ENCODE peak calls at places on chromosomes 3 and 15, in seven cellular contexts. One of them, this sample, is unnamed.

GRCh38 chr15:80904941-80905532 is 84.6 kb downstream of the MESD start:
- DNase-seq in body of pancreas: no peak
- DNase-seq in astrocyte of the cerebellum: no peak
- DNase-seq in upper lobe of right lung: no peak
- DNase-seq in K562: no peak
- DNase-seq in heart right ventricle: no peak
- DNase-seq in HFFc6: no peak
- DNase-seq in this sample: no peak

GRCh38 chr3:13411186-13411860 is 8.8 kb downstream of the NUP210 start:
- DNase-seq in body of pancreas: no peak
- DNase-seq in astrocyte of the cerebellum: no peak
- DNase-seq in upper lobe of right lung: peak; percentile 36
- DNase-seq in K562: no peak
- DNase-seq in heart right ventricle: no peak
- DNase-seq in HFFc6: no peak
- DNase-seq in this sample: no peak

GRCh38 chr3:175940881-175941280 is 1081.7 kb downstream of the NAALADL2 start:
- DNase-seq in body of pancreas: no peak
- DNase-seq in astrocyte of the cerebellum: no peak
- DNase-seq in upper lobe of right lung: no peak
- DNase-seq in K562: no peak
- DNase-seq in heart right ventricle: no peak
- DNase-seq in HFFc6: no peak
- DNase-seq in this sample: no peak

GRCh38 chr3:85838921-85839320 is 880.1 kb downstream of the CADM2 start:
- DNase-seq in body of pancreas: no peak
- DNase-seq in astrocyte of the cerebellum: no peak
- DNase-seq in upper lobe of right lung: no peak
- DNase-seq in K562: no peak
- DNase-seq in heart right ventricle: no peak
- DNase-seq in HFFc6: no peak
- DNase-seq in this sample: no peak

GRCh38 chr15:61621146-61621545 is 392.0 kb upstream of the RORA start:
- DNase-seq in body of pancreas: peak; percentile 12
- DNase-seq in astrocyte of the cerebellum: no peak
- DNase-seq in upper lobe of right lung: no peak
- DNase-seq in K562: peak; percentile 70
- DNase-seq in heart right ventricle: no peak
- DNase-seq in HFFc6: no peak
- DNase-seq in this sample: peak; percentile 35

GRCh38 chr3:179666030-179666429 is 13.2 kb downstream of the USP13 start:
- DNase-seq in body of pancreas: no peak
- DNase-seq in astrocyte of the cerebellum: no peak
- DNase-seq in upper lobe of right lung: no peak
- DNase-seq in K562: no peak
- DNase-seq in heart right ventricle: no peak
- DNase-seq in HFFc6: no peak
- DNase-seq in this sample: no peak

GRCh38 chr15:74564182-74564581 is 23.2 kb downstream of the ARID3B start:
- DNase-seq in body of pancreas: no peak
- DNase-seq in astrocyte of the cerebellum: no peak
- DNase-seq in upper lobe of right lung: no peak
- DNase-seq in K562: no peak
- DNase-seq in heart right ventricle: no peak
- DNase-seq in HFFc6: no peak
- DNase-seq in this sample: no peak

GRCh38 chr3:60047426-60048200 is 997.8 kb upstream of the CFAP20DC start:
- DNase-seq in body of pancreas: no peak
- DNase-seq in astrocyte of the cerebellum: no peak
- DNase-seq in upper lobe of right lung: no peak
- DNase-seq in K562: no peak
- DNase-seq in heart right ventricle: no peak
- DNase-seq in HFFc6: no peak
- DNase-seq in this sample: peak; percentile 29

GRCh38 chr3:69288161-69288895 is 97.6 kb downstream of the FRMD4B start:
- DNase-seq in body of pancreas: no peak
- DNase-seq in astrocyte of the cerebellum: no peak
- DNase-seq in upper lobe of right lung: no peak
- DNase-seq in K562: no peak
- DNase-seq in heart right ventricle: no peak
- DNase-seq in HFFc6: no peak
- DNase-seq in this sample: peak; percentile 69

GRCh38 chr3:101963902-101964362 is 114.6 kb downstream of the NFKBIZ start:
- DNase-seq in body of pancreas: no peak
- DNase-seq in astrocyte of the cerebellum: no peak
- DNase-seq in upper lobe of right lung: no peak
- DNase-seq in K562: no peak
- DNase-seq in heart right ventricle: no peak
- DNase-seq in HFFc6: peak; percentile 68
- DNase-seq in this sample: peak; percentile 53

GRCh38 chr15:99476413-99477222 is 89.2 kb upstream of the MEF2A start:
- DNase-seq in body of pancreas: peak; percentile 59
- DNase-seq in astrocyte of the cerebellum: peak; percentile 96
- DNase-seq in upper lobe of right lung: no peak
- DNase-seq in K562: no peak
- DNase-seq in heart right ventricle: peak; percentile 54
- DNase-seq in HFFc6: peak; percentile 98
- DNase-seq in this sample: peak; percentile 56

GRCh38 chr3:46929324-46929723 is 47.2 kb downstream of the CCDC12 start:
- DNase-seq in body of pancreas: peak; percentile 90
- DNase-seq in astrocyte of the cerebellum: no peak
- DNase-seq in upper lobe of right lung: peak; percentile 73
- DNase-seq in K562: no peak
- DNase-seq in heart right ventricle: peak; percentile 71
- DNase-seq in HFFc6: no peak
- DNase-seq in this sample: no peak

GRCh38 chr15:100931143-100931890 is 12.2 kb downstream of the LRRK1 start:
- DNase-seq in body of pancreas: no peak
- DNase-seq in astrocyte of the cerebellum: no peak
- DNase-seq in upper lobe of right lung: no peak
- DNase-seq in K562: no peak
- DNase-seq in heart right ventricle: no peak
- DNase-seq in HFFc6: no peak
- DNase-seq in this sample: no peak

GRCh38 chr15:75693501-75694240 is 19.0 kb downstream of the CSPG4 start:
- DNase-seq in body of pancreas: no peak
- DNase-seq in astrocyte of the cerebellum: peak; percentile 49
- DNase-seq in upper lobe of right lung: no peak
- DNase-seq in K562: no peak
- DNase-seq in heart right ventricle: no peak
- DNase-seq in HFFc6: peak; percentile 42
- DNase-seq in this sample: no peak

GRCh38 chr3:74273091-74273490 is 341.4 kb downstream of the CNTN3 start:
- DNase-seq in body of pancreas: no peak
- DNase-seq in astrocyte of the cerebellum: no peak
- DNase-seq in upper lobe of right lung: no peak
- DNase-seq in K562: no peak
- DNase-seq in heart right ventricle: no peak
- DNase-seq in HFFc6: no peak
- DNase-seq in this sample: no peak

GRCh38 chr3:131217296-131217741 is 164.3 kb upstream of the NUDT16 start:
- DNase-seq in body of pancreas: no peak
- DNase-seq in astrocyte of the cerebellum: no peak
- DNase-seq in upper lobe of right lung: no peak
- DNase-seq in K562: no peak
- DNase-seq in heart right ventricle: no peak
- DNase-seq in HFFc6: peak; percentile 29
- DNase-seq in this sample: no peak

GRCh38 chr15:31390029-31390428 is 63.4 kb downstream of the KLF13 start:
- DNase-seq in body of pancreas: no peak
- DNase-seq in astrocyte of the cerebellum: no peak
- DNase-seq in upper lobe of right lung: no peak
- DNase-seq in K562: peak; percentile 3
- DNase-seq in heart right ventricle: no peak
- DNase-seq in HFFc6: no peak
- DNase-seq in this sample: no peak

DNA sequence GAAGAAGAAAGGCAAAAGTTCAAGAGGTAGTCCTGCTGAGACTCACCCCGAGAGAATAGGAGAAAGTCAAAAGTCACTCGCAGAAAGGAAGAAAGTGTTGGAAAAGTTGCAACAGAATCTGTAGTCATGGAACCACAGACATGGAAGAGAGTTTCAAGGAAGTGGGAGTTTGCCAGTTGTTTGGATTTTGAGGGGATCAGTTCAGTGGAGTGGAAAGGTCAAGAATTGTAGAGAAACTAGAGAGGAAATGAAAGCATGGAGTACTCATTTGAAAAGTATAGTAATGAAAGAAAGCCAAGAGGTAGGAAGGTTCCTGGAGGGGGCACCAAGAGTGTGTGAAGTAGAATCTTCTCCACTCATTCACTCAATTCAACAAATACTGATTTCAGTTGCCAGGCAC is 34.7 kb downstream of the SPTSSB start:
- DNase-seq in body of pancreas: no peak
- DNase-seq in astrocyte of the cerebellum: no peak
- DNase-seq in upper lobe of right lung: no peak
- DNase-seq in K562: no peak
- DNase-seq in heart right ventricle: no peak
- DNase-seq in HFFc6: no peak
- DNase-seq in this sample: no peak
- TF ChIP-seq CTCF in body of pancreas: no peak
- TF ChIP-seq CTCF in astrocyte of the cerebellum: no peak
- TF ChIP-seq CTCF in upper lobe of right lung: no peak
- TF ChIP-seq CTCF in K562: no peak
- TF ChIP-seq CTCF in heart right ventricle: no peak
- TF ChIP-seq CTCF in HFFc6: no peak
- TF ChIP-seq CTCF in this sample: no peak

DNA sequence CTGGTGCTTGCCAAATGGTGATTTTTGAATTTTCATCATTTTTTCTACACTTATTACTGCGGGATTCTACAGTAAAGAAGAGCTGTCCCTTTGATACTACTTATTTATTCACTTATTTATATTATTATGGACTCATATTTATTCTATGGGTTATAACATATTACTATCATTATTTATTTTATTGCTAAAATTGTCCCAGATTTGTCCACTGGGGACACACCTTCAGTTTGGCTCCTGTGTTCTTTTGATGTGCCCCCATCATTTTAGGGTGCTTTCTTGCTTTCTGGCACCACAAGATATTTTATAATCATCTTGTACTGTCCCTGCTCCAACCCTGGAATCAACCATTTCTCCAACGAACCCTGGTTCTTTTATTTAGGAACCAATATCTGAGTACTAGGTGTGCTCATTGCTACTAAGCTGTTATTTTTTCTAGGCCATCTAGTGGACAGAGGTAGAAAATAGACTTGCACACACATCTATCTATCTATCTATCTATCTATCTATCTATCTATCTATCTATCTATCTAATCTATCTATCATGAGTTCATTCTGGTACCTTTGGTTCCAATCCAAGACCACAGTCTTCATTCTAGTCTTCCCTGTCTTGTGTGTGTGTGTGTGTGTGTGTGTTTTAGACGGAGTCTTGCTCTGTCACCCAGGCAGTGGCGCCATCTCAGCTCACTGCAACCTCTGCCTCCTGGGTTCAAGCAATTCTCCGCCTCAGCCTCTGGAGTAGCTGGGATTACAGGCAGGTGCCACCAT is 16.0 kb downstream of the SLC22A14 start:
- DNase-seq in body of pancreas: no peak
- DNase-seq in astrocyte of the cerebellum: peak; percentile 6
- DNase-seq in upper lobe of right lung: no peak
- DNase-seq in K562: no peak
- DNase-seq in heart right ventricle: no peak
- DNase-seq in HFFc6: peak; percentile 8
- DNase-seq in this sample: no peak
- TF ChIP-seq CTCF in body of pancreas: peak; percentile 33
- TF ChIP-seq CTCF in astrocyte of the cerebellum: peak; percentile 42
- TF ChIP-seq CTCF in upper lobe of right lung: peak; percentile 35
- TF ChIP-seq CTCF in K562: no peak
- TF ChIP-seq CTCF in heart right ventricle: no peak
- TF ChIP-seq CTCF in HFFc6: peak; percentile 78
- TF ChIP-seq CTCF in this sample: peak; percentile 42

GRCh38 chr3:117439812-117440211 is 730.2 kb downstream of the TUSC7 start:
- DNase-seq in body of pancreas: peak; percentile 55
- DNase-seq in astrocyte of the cerebellum: peak; percentile 8
- DNase-seq in upper lobe of right lung: no peak
- DNase-seq in K562: no peak
- DNase-seq in heart right ventricle: no peak
- DNase-seq in HFFc6: no peak
- DNase-seq in this sample: no peak
- TF ChIP-seq CTCF in body of pancreas: peak; percentile 79
- TF ChIP-seq CTCF in astrocyte of the cerebellum: peak; percentile 51
- TF ChIP-seq CTCF in upper lobe of right lung: peak; percentile 47
- TF ChIP-seq CTCF in K562: no peak
- TF ChIP-seq CTCF in heart right ventricle: peak; percentile 7
- TF ChIP-seq CTCF in HFFc6: peak; percentile 14
- TF ChIP-seq CTCF in this sample: no peak

GRCh38 chr15:67280217-67280616 is 25.6 kb downstream of the IQCH start:
- DNase-seq in body of pancreas: no peak
- DNase-seq in astrocyte of the cerebellum: no peak
- DNase-seq in upper lobe of right lung: no peak
- DNase-seq in K562: no peak
- DNase-seq in heart right ventricle: no peak
- DNase-seq in HFFc6: no peak
- DNase-seq in this sample: no peak
- TF ChIP-seq CTCF in body of pancreas: no peak
- TF ChIP-seq CTCF in astrocyte of the cerebellum: no peak
- TF ChIP-seq CTCF in upper lobe of right lung: no peak
- TF ChIP-seq CTCF in K562: no peak
- TF ChIP-seq CTCF in heart right ventricle: no peak
- TF ChIP-seq CTCF in HFFc6: no peak
- TF ChIP-seq CTCF in this sample: no peak

GRCh38 chr3:103308921-103309320 is 874.1 kb downstream of the ZPLD1 start:
- DNase-seq in body of pancreas: no peak
- DNase-seq in astrocyte of the cerebellum: no peak
- DNase-seq in upper lobe of right lung: no peak
- DNase-seq in K562: no peak
- DNase-seq in heart right ventricle: no peak
- DNase-seq in HFFc6: no peak
- DNase-seq in this sample: no peak
- TF ChIP-seq CTCF in body of pancreas: no peak
- TF ChIP-seq CTCF in astrocyte of the cerebellum: peak; percentile 21
- TF ChIP-seq CTCF in upper lobe of right lung: no peak
- TF ChIP-seq CTCF in K562: no peak
- TF ChIP-seq CTCF in heart right ventricle: no peak
- TF ChIP-seq CTCF in HFFc6: no peak
- TF ChIP-seq CTCF in this sample: no peak

DNA sequence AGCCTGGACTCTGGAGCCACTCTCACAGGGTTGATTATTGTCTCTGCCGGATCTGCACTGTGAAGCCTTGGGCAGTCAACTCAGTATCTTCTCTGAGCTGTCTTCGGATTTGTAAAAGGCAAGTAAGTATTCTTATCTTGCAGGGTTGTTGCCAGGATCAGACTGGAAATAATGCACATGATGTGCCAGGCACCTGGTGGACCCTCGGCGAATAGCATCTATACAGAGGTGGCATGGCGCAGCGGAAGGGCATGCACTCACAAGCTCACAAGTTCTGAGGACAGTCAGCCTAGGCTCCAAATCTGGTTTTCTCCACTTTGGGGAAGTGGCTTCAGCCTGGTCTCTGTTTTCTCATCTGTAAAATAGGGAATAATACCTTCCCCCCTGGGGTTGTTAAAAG is 113.9 kb downstream of the SRGAP3 start:
- DNase-seq in body of pancreas: no peak
- DNase-seq in astrocyte of the cerebellum: no peak
- DNase-seq in upper lobe of right lung: no peak
- DNase-seq in K562: no peak
- DNase-seq in heart right ventricle: no peak
- DNase-seq in HFFc6: no peak
- DNase-seq in this sample: no peak
- TF ChIP-seq CTCF in body of pancreas: no peak
- TF ChIP-seq CTCF in astrocyte of the cerebellum: no peak
- TF ChIP-seq CTCF in upper lobe of right lung: no peak
- TF ChIP-seq CTCF in K562: no peak
- TF ChIP-seq CTCF in heart right ventricle: no peak
- TF ChIP-seq CTCF in HFFc6: peak; percentile 7
- TF ChIP-seq CTCF in this sample: no peak

This sample was measured in activated CD8-positive, alpha-beta T cell treated with anti-CD3 and anti-CD28 coated beads for 36 hours.